ENCODE peak calls at places on chromosomes 7 and 10, in five cellular contexts. B is stimulated activated CD4-positive, alpha-beta T cell treated with anti-CD3 and anti-CD28 coated beads, Interleukin-4, amount 100 ng/mL, for 4 hours; D is retina; Q is NCI-H2081; G is tibial artery. Y is an unnamed sample.

GRCh38 chr7:26375604-26376207 is 84.0 kb downstream of the SNX10 start:
- DNase-seq in B (no peak), D (no peak), Q (peak), G (no peak), Y (peak)

GRCh38 chr10:127576751-127577161 is 27.6 kb downstream of the NPS start:
- DNase-seq in B (no peak), D (no peak), Q (no peak), G (no peak), Y (no peak)

GRCh38 chr7:132080967-132081668 is 495.2 kb downstream of the PLXNA4 start:
- DNase-seq in B (no peak), D (no peak), Q (no peak), G (peak), Y (no peak)

GRCh38 chr7:30148426-30148825 is 13.6 kb downstream of the MTURN start:
- DNase-seq in B (no peak), D (no peak), Q (no peak), G (no peak), Y (no peak)

GRCh38 chr7:37320140-37320839 is 128.4 kb downstream of the ELMO1 start:
- DNase-seq in B (no peak), D (no peak), Q (no peak), G (no peak), Y (no peak)

GRCh38 chr10:130795819-130796218 is 515.7 kb downstream of the TCERG1L start:
- DNase-seq in B (no peak), D (no peak), Q (no peak), G (no peak), Y (no peak)

GRCh38 chr7:26044320-26044719 is 107.7 kb upstream of the NFE2L3 start:
- DNase-seq in B (no peak), D (no peak), Q (no peak), G (no peak), Y (no peak)

GRCh38 chr10:34405611-34406462 is 409.3 kb downstream of the PARD3 start:
- DNase-seq in B (no peak), D (no peak), Q (no peak), G (no peak), Y (no peak)

GRCh38 chr10:121425623-121426022 is 172.6 kb downstream of the FGFR2 start:
- DNase-seq in B (no peak), D (no peak), Q (no peak), G (no peak), Y (no peak)

GRCh38 chr7:13276977-13277376 is 589.5 kb downstream of the ARL4A start:
- DNase-seq in B (no peak), D (no peak), Q (no peak), G (no peak), Y (no peak)

GRCh38 chr10:78856421-78856820 is 212.3 kb upstream of the ZMIZ1 start:
- DNase-seq in B (no peak), D (no peak), Q (no peak), G (no peak), Y (no peak)

GRCh38 chr7:40680657-40681056 is 545.9 kb downstream of the SUGCT start:
- DNase-seq in B (no peak), D (no peak), Q (no peak), G (no peak), Y (peak)

GRCh38 chr7:32204361-32205018 is 134.3 kb upstream of the PDE1C start:
- DNase-seq in B (no peak), D (peak), Q (peak), G (peak), Y (peak)

GRCh38 chr7:150360682-150361058 is 8.0 kb upstream of the REPIN1 start:
- DNase-seq in B (no peak), D (no peak), Q (no peak), G (no peak), Y (no peak)

GRCh38 chr10:78248651-78249464 is 215.2 kb downstream of the RPS24 start:
- DNase-seq in B (no peak), D (no peak), Q (no peak), G (peak), Y (no peak)

GRCh38 chr10:112304460-112304859 is 21.3 kb downstream of the TECTB start:
- DNase-seq in B (no peak), D (no peak), Q (no peak), G (no peak), Y (no peak)

GRCh38 chr10:75531571-75532031 is 100.2 kb downstream of the LRMDA start:
- DNase-seq in B (no peak), D (no peak), Q (no peak), G (no peak), Y (no peak)

GRCh38 chr7:54292171-54292925 is 249.8 kb upstream of the VSTM2A start:
- DNase-seq in B (no peak), D (peak), Q (no peak), G (no peak), Y (no peak)

GRCh38 chr10:59774451-59774850 is 21.2 kb upstream of the MRLN start:
- DNase-seq in B (no peak), D (no peak), Q (no peak), G (no peak), Y (no peak)

GRCh38 chr7:374706-375490 is 84.9 kb downstream of the FOXL3 start:
- DNase-seq in B (peak), D (no peak), Q (no peak), G (no peak), Y (no peak)

GRCh38 chr10:132707776-132708171 is 78.2 kb downstream of the NKX6-2 start:
- DNase-seq in B (no peak), D (no peak), Q (no peak), G (no peak), Y (no peak)

GRCh38 chr7:91165846-91166230 is 98.4 kb upstream of the FZD1 start:
- DNase-seq in B (no peak), D (no peak), Q (no peak), G (no peak), Y (no peak)

GRCh38 chr10:125064681-125065492 is 95.5 kb downstream of the CTBP2 start:
- DNase-seq in B (no peak), D (no peak), Q (no peak), G (no peak), Y (peak)

GRCh38 chr10:72691470-72692056 is 380 bp upstream of the MCU start:
- DNase-seq in B (no peak), D (no peak), Q (peak), G (no peak), Y (no peak)

GRCh38 chr7:24788956-24789576 is 31.8 kb upstream of the GSDME start:
- DNase-seq in B (no peak), D (no peak), Q (no peak), G (no peak), Y (no peak)

GRCh38 chr10:93074597-93075368 is 1.1 kb downstream of the CYP26A1 start:
- DNase-seq in B (no peak), D (peak), Q (no peak), G (no peak), Y (peak)